ENCODE peak calls at places on chromosome 1, in ten cellular contexts. One of them, this sample, is unnamed.

GRCh38 chr1:213564215-213564659 is 423.5 kb upstream of the PROX1 start:
- DNase-seq in astrocyte of the hippocampus: no peak
- DNase-seq in activated T-helper 1 cell treated with anti-CD3 and anti-CD28 coated beads, Interleukin-2, amount 50 U/mL, for 16 hours: no peak
- DNase-seq in GM18507: no peak
- DNase-seq in SJSA1: no peak
- DNase-seq in type B pancreatic cell: no peak
- DNase-seq in brain microvascular endothelial cell: no peak
- DNase-seq in HT1080: peak
- DNase-seq in NCI-H510A: peak
- DNase-seq in NCI-H748 treated with DMSO at 0.1 percent for 48 hours: peak
- DNase-seq in this sample: no peak

GRCh38 chr1:2314297-2314802 is 77.0 kb downstream of the MORN1 start:
- DNase-seq in astrocyte of the hippocampus: peak
- DNase-seq in activated T-helper 1 cell treated with anti-CD3 and anti-CD28 coated beads, Interleukin-2, amount 50 U/mL, for 16 hours: no peak
- DNase-seq in GM18507: no peak
- DNase-seq in SJSA1: peak
- DNase-seq in type B pancreatic cell: peak
- DNase-seq in brain microvascular endothelial cell: no peak
- DNase-seq in HT1080: peak
- DNase-seq in NCI-H510A: no peak
- DNase-seq in NCI-H748 treated with DMSO at 0.1 percent for 48 hours: no peak
- DNase-seq in this sample: peak

GRCh38 chr1:115365738-115366137 is 27.7 kb upstream of the NGF start:
- DNase-seq in astrocyte of the hippocampus: no peak
- DNase-seq in activated T-helper 1 cell treated with anti-CD3 and anti-CD28 coated beads, Interleukin-2, amount 50 U/mL, for 16 hours: no peak
- DNase-seq in GM18507: no peak
- DNase-seq in SJSA1: no peak
- DNase-seq in type B pancreatic cell: no peak
- DNase-seq in brain microvascular endothelial cell: no peak
- DNase-seq in HT1080: no peak
- DNase-seq in NCI-H510A: no peak
- DNase-seq in NCI-H748 treated with DMSO at 0.1 percent for 48 hours: no peak
- DNase-seq in this sample: no peak

GRCh38 chr1:100734716-100735115 is 15.2 kb downstream of the VCAM1 start:
- DNase-seq in astrocyte of the hippocampus: peak
- DNase-seq in activated T-helper 1 cell treated with anti-CD3 and anti-CD28 coated beads, Interleukin-2, amount 50 U/mL, for 16 hours: no peak
- DNase-seq in GM18507: no peak
- DNase-seq in SJSA1: peak
- DNase-seq in type B pancreatic cell: no peak
- DNase-seq in brain microvascular endothelial cell: no peak
- DNase-seq in HT1080: peak
- DNase-seq in NCI-H510A: no peak
- DNase-seq in NCI-H748 treated with DMSO at 0.1 percent for 48 hours: no peak
- DNase-seq in this sample: no peak

GRCh38 chr1:236853916-236854601 is 59.0 kb downstream of the MTR start:
- DNase-seq in astrocyte of the hippocampus: peak
- DNase-seq in activated T-helper 1 cell treated with anti-CD3 and anti-CD28 coated beads, Interleukin-2, amount 50 U/mL, for 16 hours: no peak
- DNase-seq in GM18507: no peak
- DNase-seq in SJSA1: no peak
- DNase-seq in type B pancreatic cell: no peak
- DNase-seq in brain microvascular endothelial cell: peak
- DNase-seq in HT1080: no peak
- DNase-seq in NCI-H510A: no peak
- DNase-seq in NCI-H748 treated with DMSO at 0.1 percent for 48 hours: no peak
- DNase-seq in this sample: no peak

GRCh38 chr1:244450597-244451538 is 841 bp downstream of the ADSS2 start:
- DNase-seq in astrocyte of the hippocampus: peak
- DNase-seq in activated T-helper 1 cell treated with anti-CD3 and anti-CD28 coated beads, Interleukin-2, amount 50 U/mL, for 16 hours: peak
- DNase-seq in GM18507: no peak
- DNase-seq in SJSA1: peak
- DNase-seq in type B pancreatic cell: peak
- DNase-seq in brain microvascular endothelial cell: peak
- DNase-seq in HT1080: peak
- DNase-seq in NCI-H510A: no peak
- DNase-seq in NCI-H748 treated with DMSO at 0.1 percent for 48 hours: peak
- DNase-seq in this sample: peak

GRCh38 chr1:233439721-233440120 is 112.2 kb downstream of the MAP3K21 start:
- DNase-seq in astrocyte of the hippocampus: peak
- DNase-seq in activated T-helper 1 cell treated with anti-CD3 and anti-CD28 coated beads, Interleukin-2, amount 50 U/mL, for 16 hours: no peak
- DNase-seq in GM18507: no peak
- DNase-seq in SJSA1: peak
- DNase-seq in type B pancreatic cell: no peak
- DNase-seq in brain microvascular endothelial cell: no peak
- DNase-seq in HT1080: no peak
- DNase-seq in NCI-H510A: no peak
- DNase-seq in NCI-H748 treated with DMSO at 0.1 percent for 48 hours: no peak
- DNase-seq in this sample: no peak

GRCh38 chr1:109623601-109624161 is 4.0 kb downstream of the AMPD2 start:
- DNase-seq in astrocyte of the hippocampus: peak
- DNase-seq in activated T-helper 1 cell treated with anti-CD3 and anti-CD28 coated beads, Interleukin-2, amount 50 U/mL, for 16 hours: no peak
- DNase-seq in GM18507: no peak
- DNase-seq in SJSA1: no peak
- DNase-seq in type B pancreatic cell: no peak
- DNase-seq in brain microvascular endothelial cell: no peak
- DNase-seq in HT1080: no peak
- DNase-seq in NCI-H510A: no peak
- DNase-seq in NCI-H748 treated with DMSO at 0.1 percent for 48 hours: no peak
- DNase-seq in this sample: no peak

GRCh38 chr1:65423884-65424655 is 3.6 kb downstream of the LEPR start:
- DNase-seq in astrocyte of the hippocampus: peak
- DNase-seq in activated T-helper 1 cell treated with anti-CD3 and anti-CD28 coated beads, Interleukin-2, amount 50 U/mL, for 16 hours: no peak
- DNase-seq in GM18507: no peak
- DNase-seq in SJSA1: peak
- DNase-seq in type B pancreatic cell: no peak
- DNase-seq in brain microvascular endothelial cell: peak
- DNase-seq in HT1080: peak
- DNase-seq in NCI-H510A: no peak
- DNase-seq in NCI-H748 treated with DMSO at 0.1 percent for 48 hours: no peak
- DNase-seq in this sample: no peak

GRCh38 chr1:186519981-186520380 is 59.1 kb upstream of the PDC start:
- DNase-seq in astrocyte of the hippocampus: no peak
- DNase-seq in activated T-helper 1 cell treated with anti-CD3 and anti-CD28 coated beads, Interleukin-2, amount 50 U/mL, for 16 hours: no peak
- DNase-seq in GM18507: no peak
- DNase-seq in SJSA1: no peak
- DNase-seq in type B pancreatic cell: no peak
- DNase-seq in brain microvascular endothelial cell: no peak
- DNase-seq in HT1080: no peak
- DNase-seq in NCI-H510A: no peak
- DNase-seq in NCI-H748 treated with DMSO at 0.1 percent for 48 hours: no peak
- DNase-seq in this sample: no peak

GRCh38 chr1:34268311-34269042 is 91.8 kb downstream of the C1orf94 start:
- DNase-seq in astrocyte of the hippocampus: peak
- DNase-seq in activated T-helper 1 cell treated with anti-CD3 and anti-CD28 coated beads, Interleukin-2, amount 50 U/mL, for 16 hours: no peak
- DNase-seq in GM18507: no peak
- DNase-seq in SJSA1: peak
- DNase-seq in type B pancreatic cell: no peak
- DNase-seq in brain microvascular endothelial cell: no peak
- DNase-seq in HT1080: peak
- DNase-seq in NCI-H510A: no peak
- DNase-seq in NCI-H748 treated with DMSO at 0.1 percent for 48 hours: no peak
- DNase-seq in this sample: no peak

This sample was measured in NCI-H345.